ENCODE peak calls at places on chromosome 19, in ten cellular contexts. One of them, this sample, is unnamed.

GRCh38 chr19:46081928-46082727 is 41.3 kb upstream of the IGFL4 start:
- DNase-seq in Peyer's patch: no peak
- DNase-seq in posterior cingulate gyrus: no peak
- DNase-seq in cardiac muscle cell: peak
- DNase-seq in kidney glomerular epithelial cell: peak
- DNase-seq in OCI-LY7: peak
- DNase-seq in AG04449: no peak
- DNase-seq in stimulated activated CD4-positive, alpha-beta T cell treated with anti-CD3 and anti-CD28 coated beads, TNF-alpha, amount 100 ng/mL, for 1 hour: no peak
- DNase-seq in neural crest cell: peak
- DNase-seq in sciatic nerve: no peak
- DNase-seq in this sample: peak

GRCh38 chr19:40592170-40592569 is 9.0 kb upstream of the LTBP4 start:
- DNase-seq in Peyer's patch: no peak
- DNase-seq in cardiac muscle cell: peak
- DNase-seq in sciatic nerve: no peak
- DNase-seq in stimulated activated CD4-positive, alpha-beta T cell treated with anti-CD3 and anti-CD28 coated beads, TNF-alpha, amount 100 ng/mL, for 1 hour: no peak
- DNase-seq in OCI-LY7: peak
- DNase-seq in posterior cingulate gyrus: no peak
- DNase-seq in neural crest cell: no peak
- DNase-seq in AG04449: no peak
- DNase-seq in kidney glomerular epithelial cell: peak
- DNase-seq in this sample: no peak

GRCh38 chr19:50030225-50030624 is 4.4 kb downstream of the ZNF473 start:
- DNase-seq in Peyer's patch: no peak
- DNase-seq in posterior cingulate gyrus: no peak
- DNase-seq in stimulated activated CD4-positive, alpha-beta T cell treated with anti-CD3 and anti-CD28 coated beads, TNF-alpha, amount 100 ng/mL, for 1 hour: no peak
- DNase-seq in neural crest cell: no peak
- DNase-seq in cardiac muscle cell: no peak
- DNase-seq in kidney glomerular epithelial cell: no peak
- DNase-seq in OCI-LY7: no peak
- DNase-seq in sciatic nerve: no peak
- DNase-seq in AG04449: no peak
- DNase-seq in this sample: no peak

GRCh38 chr19:14835011-14835410 is at the start of the genes OR7A5 and OR7C1:
- DNase-seq in posterior cingulate gyrus: no peak
- DNase-seq in neural crest cell: no peak
- DNase-seq in AG04449: no peak
- DNase-seq in kidney glomerular epithelial cell: no peak
- DNase-seq in cardiac muscle cell: peak
- DNase-seq in OCI-LY7: no peak
- DNase-seq in stimulated activated CD4-positive, alpha-beta T cell treated with anti-CD3 and anti-CD28 coated beads, TNF-alpha, amount 100 ng/mL, for 1 hour: no peak
- DNase-seq in sciatic nerve: no peak
- DNase-seq in Peyer's patch: no peak
- DNase-seq in this sample: no peak

GRCh38 chr19:40445945-40446784 is 2.0 kb upstream of the SERTAD3 start:
- DNase-seq in OCI-LY7: no peak
- DNase-seq in neural crest cell: no peak
- DNase-seq in kidney glomerular epithelial cell: no peak
- DNase-seq in sciatic nerve: no peak
- DNase-seq in cardiac muscle cell: no peak
- DNase-seq in stimulated activated CD4-positive, alpha-beta T cell treated with anti-CD3 and anti-CD28 coated beads, TNF-alpha, amount 100 ng/mL, for 1 hour: no peak
- DNase-seq in Peyer's patch: no peak
- DNase-seq in posterior cingulate gyrus: no peak
- DNase-seq in AG04449: no peak
- DNase-seq in this sample: peak

GRCh38 chr19:18800079-18800478 is 9.0 kb upstream of the COMP start:
- DNase-seq in neural crest cell: no peak
- DNase-seq in stimulated activated CD4-positive, alpha-beta T cell treated with anti-CD3 and anti-CD28 coated beads, TNF-alpha, amount 100 ng/mL, for 1 hour: no peak
- DNase-seq in Peyer's patch: no peak
- DNase-seq in cardiac muscle cell: no peak
- DNase-seq in posterior cingulate gyrus: no peak
- DNase-seq in OCI-LY7: no peak
- DNase-seq in AG04449: no peak
- DNase-seq in sciatic nerve: no peak
- DNase-seq in kidney glomerular epithelial cell: no peak
- DNase-seq in this sample: no peak

GRCh38 chr19:47663911-47664771 is 49.1 kb upstream of the EHD2 start:
- DNase-seq in Peyer's patch: peak
- DNase-seq in sciatic nerve: peak
- DNase-seq in AG04449: peak
- DNase-seq in stimulated activated CD4-positive, alpha-beta T cell treated with anti-CD3 and anti-CD28 coated beads, TNF-alpha, amount 100 ng/mL, for 1 hour: no peak
- DNase-seq in posterior cingulate gyrus: peak
- DNase-seq in cardiac muscle cell: peak
- DNase-seq in kidney glomerular epithelial cell: peak
- DNase-seq in OCI-LY7: no peak
- DNase-seq in neural crest cell: no peak
- DNase-seq in this sample: peak

GRCh38 chr19:30851646-30852045 is 479.5 kb downstream of the ZNF536 start:
- DNase-seq in AG04449: no peak
- DNase-seq in OCI-LY7: no peak
- DNase-seq in neural crest cell: no peak
- DNase-seq in sciatic nerve: no peak
- DNase-seq in cardiac muscle cell: no peak
- DNase-seq in Peyer's patch: no peak
- DNase-seq in kidney glomerular epithelial cell: no peak
- DNase-seq in posterior cingulate gyrus: no peak
- DNase-seq in stimulated activated CD4-positive, alpha-beta T cell treated with anti-CD3 and anti-CD28 coated beads, TNF-alpha, amount 100 ng/mL, for 1 hour: no peak
- DNase-seq in this sample: no peak

GRCh38 chr19:11246941-11247340 is 7.5 kb downstream of the ANGPTL8 start:
- DNase-seq in AG04449: no peak
- DNase-seq in sciatic nerve: no peak
- DNase-seq in OCI-LY7: no peak
- DNase-seq in posterior cingulate gyrus: no peak
- DNase-seq in cardiac muscle cell: no peak
- DNase-seq in neural crest cell: no peak
- DNase-seq in Peyer's patch: no peak
- DNase-seq in kidney glomerular epithelial cell: no peak
- DNase-seq in stimulated activated CD4-positive, alpha-beta T cell treated with anti-CD3 and anti-CD28 coated beads, TNF-alpha, amount 100 ng/mL, for 1 hour: no peak
- DNase-seq in this sample: no peak

This sample was measured in colonic mucosa.